ENCODE peak calls at places on chromosomes 12 and 14, in four cellular contexts. O is mesendoderm, S is IMR-90, K is H9. M is an unnamed sample.

GRCh38 chr14:34043627-34044372 is 92.9 kb upstream of the EGLN3 start:
- DNase-seq in O (peak), S (no peak), K (peak), M (no peak)

GRCh38 chr14:71474866-71475265 is 457.4 kb upstream of the RGS6 start:
- DNase-seq in O (no peak), S (no peak), K (no peak), M (no peak)

GRCh38 chr12:102478416-102479098 is 1.8 kb downstream of the IGF1 start:
- DNase-seq in O (peak), S (no peak), K (peak), M (no peak)

GRCh38 chr12:53098354-53098981 is 1.0 kb downstream of the IGFBP6 start:
- DNase-seq in O (peak), S (peak), K (peak), M (no peak)

GRCh38 chr12:125999643-126000042 is 934.4 kb downstream of the AACS start:
- DNase-seq in O (no peak), S (no peak), K (no peak), M (no peak)

GRCh38 chr12:105729931-105730330 is 399.4 kb downstream of the C12orf75 start:
- DNase-seq in O (no peak), S (no peak), K (no peak), M (no peak)

GRCh38 chr12:121226399-121226798 is 16.5 kb downstream of the P2RX4 start:
- DNase-seq in O (no peak), S (no peak), K (no peak), M (no peak)

GRCh38 chr12:2179953-2180736 is 127.4 kb downstream of the CACNA1C start:
- DNase-seq in O (no peak), S (peak), K (no peak), M (no peak)

GRCh38 chr12:56590237-56590830 is 39.8 kb downstream of the BAZ2A start:
- DNase-seq in O (peak), S (peak), K (peak), M (no peak)

GRCh38 chr14:21070610-21071224 is 613 bp downstream of the ARHGEF40 start:
- DNase-seq in O (peak), S (peak), K (peak), M (no peak)

GRCh38 chr14:21711360-21711961 is 37.8 kb upstream of the OR4E1 start:
- DNase-seq in O (peak), S (peak), K (no peak), M (no peak)

GRCh38 chr14:75453817-75454434 is 26.1 kb downstream of the JDP2 start:
- DNase-seq in O (peak), S (no peak), K (no peak), M (no peak)
- H3K4ac ChIP-seq in O (no peak), S (peak), K (no peak), M (no peak)

DNA sequence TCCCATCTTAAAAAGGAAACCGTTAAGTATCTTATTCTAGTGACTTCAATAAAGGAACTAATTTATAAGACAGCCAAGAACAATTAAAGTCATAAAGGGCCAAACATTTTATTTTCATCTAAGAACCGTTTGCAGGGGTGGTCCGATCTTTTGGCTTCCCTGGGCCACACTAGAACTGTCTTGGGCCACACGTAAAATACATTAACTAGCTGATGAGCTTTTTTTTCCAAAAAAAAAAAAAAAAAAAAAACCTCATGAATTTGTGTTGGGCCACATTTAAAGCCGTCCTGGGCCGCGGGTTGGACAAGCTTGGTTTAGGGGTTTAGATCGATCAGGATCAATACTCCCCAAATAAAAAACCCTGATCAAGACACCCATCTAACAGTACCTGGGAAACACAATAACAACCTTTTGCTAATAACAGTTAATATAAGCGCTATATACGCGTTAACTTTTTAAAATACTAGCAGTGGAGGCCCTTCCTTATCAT is 1.2 kb downstream of the NAP1L1 start:
- DNase-seq in O (no peak), S (no peak), K (no peak), M (no peak)
- H3K4ac ChIP-seq in O (peak), S (peak), K (no peak), M (no peak)

GRCh38 chr12:51972849-51973273 is 21.4 kb downstream of the ACVR1B start:
- DNase-seq in O (peak), S (peak), K (no peak), M (no peak)
- H3K4ac ChIP-seq in O (no peak), S (peak), K (no peak), M (no peak)

GRCh38 chr12:38316391-38317129 is at the start of gene ALG10B:
- DNase-seq in O (peak), S (peak), K (peak), M (peak)
- H3K4ac ChIP-seq in O (no peak), S (peak), K (no peak), M (no peak)

M was measured in H1.